ENCODE peak calls at places on chromosomes 11 and 22, in five cellular contexts. One of them, this sample, is unnamed.

GRCh38 chr11:93547768-93548167 is 4.6 kb upstream of the SMCO4 start:
- DNase-seq in astrocyte: no peak
- DNase-seq in heart left ventricle: no peak
- DNase-seq in CD4-positive, alpha-beta T cell: no peak
- DNase-seq in lower lobe of right lung: no peak
- DNase-seq in this sample: no peak

GRCh38 chr11:102429691-102430090 is 22.9 kb downstream of the TMEM123 start:
- DNase-seq in lower lobe of right lung: no peak
- DNase-seq in CD4-positive, alpha-beta T cell: no peak
- DNase-seq in heart left ventricle: no peak
- DNase-seq in astrocyte: no peak
- DNase-seq in this sample: no peak

GRCh38 chr11:110988731-110989130 is 256.8 kb upstream of the POU2AF2 start:
- DNase-seq in astrocyte: peak
- DNase-seq in heart left ventricle: no peak
- DNase-seq in CD4-positive, alpha-beta T cell: no peak
- DNase-seq in lower lobe of right lung: no peak
- DNase-seq in this sample: no peak

GRCh38 chr11:65384301-65384889 is 1.9 kb upstream of the SLC25A45 start:
- DNase-seq in astrocyte: peak
- DNase-seq in CD4-positive, alpha-beta T cell: no peak
- DNase-seq in lower lobe of right lung: no peak
- DNase-seq in heart left ventricle: no peak
- DNase-seq in this sample: no peak

GRCh38 chr22:36671398-36671797 is 32.2 kb downstream of the CACNG2 start:
- DNase-seq in CD4-positive, alpha-beta T cell: no peak
- DNase-seq in heart left ventricle: no peak
- DNase-seq in astrocyte: no peak
- DNase-seq in lower lobe of right lung: no peak
- DNase-seq in this sample: no peak

GRCh38 chr11:129013737-129014475 is 71.2 kb upstream of the TP53AIP1 start:
- DNase-seq in CD4-positive, alpha-beta T cell: no peak
- DNase-seq in lower lobe of right lung: no peak
- DNase-seq in heart left ventricle: no peak
- DNase-seq in astrocyte: no peak
- DNase-seq in this sample: no peak

GRCh38 chr22:19402642-19403191 is 28.8 kb downstream of the HIRA start:
- DNase-seq in lower lobe of right lung: no peak
- DNase-seq in CD4-positive, alpha-beta T cell: no peak
- DNase-seq in heart left ventricle: no peak
- DNase-seq in astrocyte: no peak
- DNase-seq in this sample: no peak

GRCh38 chr11:30155428-30155827 is 75.4 kb upstream of the FSHB start:
- DNase-seq in astrocyte: peak
- DNase-seq in heart left ventricle: no peak
- DNase-seq in lower lobe of right lung: no peak
- DNase-seq in CD4-positive, alpha-beta T cell: no peak
- DNase-seq in this sample: no peak

GRCh38 chr11:117985953-117986887 is at the start of gene IL10RA:
- DNase-seq in heart left ventricle: peak
- DNase-seq in CD4-positive, alpha-beta T cell: peak
- DNase-seq in astrocyte: peak
- DNase-seq in lower lobe of right lung: peak
- DNase-seq in this sample: peak

GRCh38 chr22:23570681-23571080 is 9.4 kb downstream of the IGLL1 start:
- DNase-seq in lower lobe of right lung: no peak
- DNase-seq in astrocyte: no peak
- DNase-seq in heart left ventricle: no peak
- DNase-seq in CD4-positive, alpha-beta T cell: no peak
- DNase-seq in this sample: peak

GRCh38 chr11:27296406-27296994 is 66.5 kb downstream of the CCDC34 start:
- DNase-seq in heart left ventricle: no peak
- DNase-seq in lower lobe of right lung: no peak
- DNase-seq in astrocyte: peak
- DNase-seq in CD4-positive, alpha-beta T cell: no peak
- DNase-seq in this sample: no peak

GRCh38 chr11:2754008-2754407 is 54.2 kb upstream of the KCNQ1OT1 start:
- DNase-seq in lower lobe of right lung: peak
- DNase-seq in CD4-positive, alpha-beta T cell: no peak
- DNase-seq in astrocyte: no peak
- DNase-seq in heart left ventricle: peak
- DNase-seq in this sample: no peak

GRCh38 chr11:118304227-118304808 is at the start of gene CD3E:
- DNase-seq in heart left ventricle: no peak
- DNase-seq in CD4-positive, alpha-beta T cell: peak
- DNase-seq in lower lobe of right lung: no peak
- DNase-seq in astrocyte: no peak
- DNase-seq in this sample: no peak

GRCh38 chr22:46766611-46767010 is 4.2 kb downstream of the TBC1D22A start:
- DNase-seq in lower lobe of right lung: peak
- DNase-seq in CD4-positive, alpha-beta T cell: no peak
- DNase-seq in heart left ventricle: no peak
- DNase-seq in astrocyte: no peak
- DNase-seq in this sample: no peak

GRCh38 chr11:1298695-1299492 is 10.5 kb downstream of the TOLLIP start:
- DNase-seq in astrocyte: peak
- DNase-seq in heart left ventricle: peak
- DNase-seq in lower lobe of right lung: peak
- DNase-seq in CD4-positive, alpha-beta T cell: no peak
- DNase-seq in this sample: peak

GRCh38 chr11:78749243-78749730 is 174.6 kb upstream of the NARS2 start:
- DNase-seq in CD4-positive, alpha-beta T cell: no peak
- DNase-seq in heart left ventricle: no peak
- DNase-seq in astrocyte: no peak
- DNase-seq in lower lobe of right lung: no peak
- DNase-seq in this sample: no peak

GRCh38 chr11:64665381-64665780 is 57.6 kb downstream of the NRXN2 start:
- DNase-seq in CD4-positive, alpha-beta T cell: no peak
- DNase-seq in heart left ventricle: peak
- DNase-seq in lower lobe of right lung: peak
- DNase-seq in astrocyte: no peak
- DNase-seq in this sample: no peak

GRCh38 chr11:69704508-69705245 is 855 bp upstream of the FGF19 start:
- DNase-seq in lower lobe of right lung: no peak
- DNase-seq in CD4-positive, alpha-beta T cell: no peak
- DNase-seq in heart left ventricle: no peak
- DNase-seq in astrocyte: no peak
- DNase-seq in this sample: no peak

GRCh38 chr11:76250520-76251222 is 44.4 kb upstream of the WNT11 start:
- DNase-seq in CD4-positive, alpha-beta T cell: no peak
- DNase-seq in astrocyte: no peak
- DNase-seq in heart left ventricle: peak
- DNase-seq in lower lobe of right lung: no peak
- DNase-seq in this sample: no peak

GRCh38 chr22:28230682-28231081 is 311.6 kb upstream of the PITPNB start:
- DNase-seq in CD4-positive, alpha-beta T cell: no peak
- DNase-seq in astrocyte: peak
- DNase-seq in heart left ventricle: no peak
- DNase-seq in lower lobe of right lung: no peak
- DNase-seq in this sample: no peak

GRCh38 chr11:63840356-63841060 is 1.6 kb downstream of the MARK2 start:
- DNase-seq in heart left ventricle: no peak
- DNase-seq in CD4-positive, alpha-beta T cell: no peak
- DNase-seq in astrocyte: no peak
- DNase-seq in lower lobe of right lung: no peak
- DNase-seq in this sample: no peak

GRCh38 chr11:6618117-6619020 is 853 bp downstream of the TPP1 start:
- DNase-seq in lower lobe of right lung: peak
- DNase-seq in CD4-positive, alpha-beta T cell: peak
- DNase-seq in astrocyte: peak
- DNase-seq in heart left ventricle: no peak
- DNase-seq in this sample: no peak

GRCh38 chr22:50250555-50251471 is at the start of gene HDAC10:
- DNase-seq in astrocyte: peak
- DNase-seq in lower lobe of right lung: peak
- DNase-seq in heart left ventricle: peak
- DNase-seq in CD4-positive, alpha-beta T cell: peak
- DNase-seq in this sample: peak

GRCh38 chr22:49765091-49765771 is 62.4 kb downstream of the BRD1 start:
- DNase-seq in heart left ventricle: peak
- DNase-seq in astrocyte: no peak
- DNase-seq in CD4-positive, alpha-beta T cell: no peak
- DNase-seq in lower lobe of right lung: peak
- DNase-seq in this sample: peak

GRCh38 chr22:32847067-32847491 is 45.6 kb downstream of the TIMP3 start:
- DNase-seq in lower lobe of right lung: no peak
- DNase-seq in CD4-positive, alpha-beta T cell: no peak
- DNase-seq in astrocyte: peak
- DNase-seq in heart left ventricle: no peak
- DNase-seq in this sample: no peak

GRCh38 chr11:118503216-118503615 is 24.1 kb upstream of the TTC36 start:
- DNase-seq in astrocyte: no peak
- DNase-seq in lower lobe of right lung: no peak
- DNase-seq in CD4-positive, alpha-beta T cell: no peak
- DNase-seq in heart left ventricle: no peak
- DNase-seq in this sample: no peak

GRCh38 chr11:123145220-123145619 is 49.8 kb downstream of the CLMP start:
- DNase-seq in CD4-positive, alpha-beta T cell: no peak
- DNase-seq in heart left ventricle: no peak
- DNase-seq in lower lobe of right lung: no peak
- DNase-seq in astrocyte: peak
- DNase-seq in this sample: no peak

GRCh38 chr11:69919659-69920499 is 100.7 kb upstream of the FGF3 start:
- DNase-seq in heart left ventricle: peak
- DNase-seq in astrocyte: no peak
- DNase-seq in CD4-positive, alpha-beta T cell: no peak
- DNase-seq in lower lobe of right lung: peak
- DNase-seq in this sample: peak

GRCh38 chr11:95968585-95968984 is 44.7 kb upstream of the MTMR2 start:
- DNase-seq in heart left ventricle: no peak
- DNase-seq in CD4-positive, alpha-beta T cell: no peak
- DNase-seq in lower lobe of right lung: no peak
- DNase-seq in astrocyte: no peak
- DNase-seq in this sample: no peak

GRCh38 chr11:96050435-96051182 is 126.7 kb upstream of the MTMR2 start:
- DNase-seq in astrocyte: peak
- DNase-seq in CD4-positive, alpha-beta T cell: no peak
- DNase-seq in lower lobe of right lung: no peak
- DNase-seq in heart left ventricle: no peak
- DNase-seq in this sample: no peak

GRCh38 chr11:3107608-3108182 is 50.5 kb upstream of the CARS1 start:
- DNase-seq in astrocyte: no peak
- DNase-seq in heart left ventricle: peak
- DNase-seq in CD4-positive, alpha-beta T cell: no peak
- DNase-seq in lower lobe of right lung: peak
- DNase-seq in this sample: no peak

GRCh38 chr11:63858628-63859550 is 20.0 kb downstream of the MARK2 start:
- DNase-seq in heart left ventricle: no peak
- DNase-seq in CD4-positive, alpha-beta T cell: no peak
- DNase-seq in lower lobe of right lung: no peak
- DNase-seq in astrocyte: peak
- DNase-seq in this sample: peak

GRCh38 chr11:69155302-69156198 is at the start of gene SMIM38:
- DNase-seq in astrocyte: no peak
- DNase-seq in CD4-positive, alpha-beta T cell: no peak
- DNase-seq in heart left ventricle: peak
- DNase-seq in lower lobe of right lung: no peak
- DNase-seq in this sample: no peak

GRCh38 chr11:37449146-37449545 is 851.1 kb upstream of the RAG2 start:
- DNase-seq in lower lobe of right lung: no peak
- DNase-seq in astrocyte: peak
- DNase-seq in heart left ventricle: no peak
- DNase-seq in CD4-positive, alpha-beta T cell: no peak
- DNase-seq in this sample: no peak

GRCh38 chr11:261624-262023 is 16.6 kb upstream of the NLRP6 start:
- DNase-seq in heart left ventricle: no peak
- DNase-seq in CD4-positive, alpha-beta T cell: no peak
- DNase-seq in astrocyte: no peak
- DNase-seq in lower lobe of right lung: no peak
- DNase-seq in this sample: no peak

GRCh38 chr11:115607621-115608191 is 103.5 kb upstream of the CADM1 start:
- DNase-seq in CD4-positive, alpha-beta T cell: no peak
- DNase-seq in astrocyte: peak
- DNase-seq in heart left ventricle: no peak
- DNase-seq in lower lobe of right lung: no peak
- DNase-seq in this sample: no peak
- H3K27ac ChIP-seq in CD4-positive, alpha-beta T cell: no peak
- H3K27ac ChIP-seq in astrocyte: no peak
- H3K27ac ChIP-seq in heart left ventricle: peak
- H3K27ac ChIP-seq in lower lobe of right lung: no peak
- H3K27ac ChIP-seq in this sample: no peak

GRCh38 chr11:73931039-73931645 is 19.7 kb upstream of the DNAJB13 start:
- DNase-seq in lower lobe of right lung: no peak
- DNase-seq in CD4-positive, alpha-beta T cell: no peak
- DNase-seq in heart left ventricle: no peak
- DNase-seq in astrocyte: peak
- DNase-seq in this sample: no peak

GRCh38 chr11:73929388-73929787 is 21.4 kb upstream of the DNAJB13 start:
- DNase-seq in CD4-positive, alpha-beta T cell: no peak
- DNase-seq in heart left ventricle: no peak
- DNase-seq in astrocyte: no peak
- DNase-seq in lower lobe of right lung: no peak
- DNase-seq in this sample: no peak

GRCh38 chr11:73931951-73932350 is 18.9 kb upstream of the DNAJB13 start:
- DNase-seq in heart left ventricle: no peak
- DNase-seq in lower lobe of right lung: no peak
- DNase-seq in astrocyte: no peak
- DNase-seq in CD4-positive, alpha-beta T cell: no peak
- DNase-seq in this sample: no peak
- H3K27ac ChIP-seq in heart left ventricle: no peak
- H3K27ac ChIP-seq in lower lobe of right lung: no peak
- H3K27ac ChIP-seq in astrocyte: no peak
- H3K27ac ChIP-seq in CD4-positive, alpha-beta T cell: no peak
- H3K27ac ChIP-seq in this sample: no peak

GRCh38 chr11:106047636-106048035 is 25.6 kb upstream of the MSANTD4 start:
- DNase-seq in astrocyte: no peak
- DNase-seq in heart left ventricle: no peak
- DNase-seq in lower lobe of right lung: no peak
- DNase-seq in CD4-positive, alpha-beta T cell: no peak
- DNase-seq in this sample: no peak

GRCh38 chr11:106051103-106051502 is 26.0 kb downstream of the KBTBD3 start:
- DNase-seq in CD4-positive, alpha-beta T cell: no peak
- DNase-seq in lower lobe of right lung: no peak
- DNase-seq in astrocyte: no peak
- DNase-seq in heart left ventricle: no peak
- DNase-seq in this sample: no peak
- H3K27ac ChIP-seq in CD4-positive, alpha-beta T cell: no peak
- H3K27ac ChIP-seq in lower lobe of right lung: no peak
- H3K27ac ChIP-seq in astrocyte: no peak
- H3K27ac ChIP-seq in heart left ventricle: no peak
- H3K27ac ChIP-seq in this sample: no peak

GRCh38 chr22:44024288-44024908 is at the start of gene PARVB:
- DNase-seq in astrocyte: no peak
- DNase-seq in CD4-positive, alpha-beta T cell: no peak
- DNase-seq in lower lobe of right lung: peak
- DNase-seq in heart left ventricle: peak
- DNase-seq in this sample: peak
- H3K27ac ChIP-seq in astrocyte: peak
- H3K27ac ChIP-seq in CD4-positive, alpha-beta T cell: no peak
- H3K27ac ChIP-seq in lower lobe of right lung: peak
- H3K27ac ChIP-seq in heart left ventricle: peak
- H3K27ac ChIP-seq in this sample: peak